ENCODE peak calls at places on chromosomes 2 and 18, in eight cellular contexts. X, A, Z, V, N, M, D and Y are unnamed samples.

GRCh38 chr18:55420977-55421611 is 166.9 kb downstream of the TCF4 start:
- DNase-seq in V (no peak), Z (no peak), A (no peak), M (no peak), X (no peak), N (no peak), D (no peak), Y (peak; percentile 52)

GRCh38 chr2:113390133-113390849 is 47.2 kb upstream of the ZNG1B start:
- DNase-seq in X (no peak), A (peak; percentile 29), D (no peak), Z (peak; percentile 18), N (peak; percentile 76), M (no peak), V (peak; percentile 73), Y (peak; percentile 88)

GRCh38 chr2:113160962-113161361 is 12.8 kb upstream of the PSD4 start:
- DNase-seq in V (no peak), D (no peak), X (no peak), A (no peak), Z (no peak), M (no peak), N (no peak), Y (no peak)

GRCh38 chr2:40450066-40450841 is 1.6 kb downstream of the SLC8A1 start:
- DNase-seq in V (peak; percentile 36), X (no peak), D (no peak), Z (no peak), M (peak; percentile 51), N (peak; percentile 63), A (no peak), Y (peak; percentile 73)

GRCh38 chr18:36769611-36770314 is 59.0 kb downstream of the TPGS2 start:
- DNase-seq in A (no peak), M (no peak), X (no peak), V (no peak), N (no peak), Z (no peak), D (peak; percentile 60), Y (no peak)

GRCh38 chr2:25334482-25334881 is 7.2 kb downstream of the DNMT3A start:
- DNase-seq in A (no peak), V (no peak), M (no peak), D (no peak), X (no peak), N (no peak), Z (no peak), Y (no peak)

GRCh38 chr18:48139427-48140347 is 209.2 kb upstream of the SMAD2 start:
- DNase-seq in V (no peak), N (no peak), X (no peak), Z (no peak), D (no peak), M (peak; percentile 96), A (no peak), Y (no peak)

GRCh38 chr18:59876310-59876626 is 23.5 kb upstream of the PMAIP1 start:
- DNase-seq in M (no peak), X (no peak), V (no peak), N (no peak), A (no peak), D (no peak), Z (no peak), Y (no peak)

GRCh38 chr2:241272298-241272721 is 43.2 kb downstream of the HDLBP start:
- DNase-seq in M (no peak), N (no peak), V (no peak), D (no peak), A (no peak), Z (no peak), X (no peak), Y (no peak)

GRCh38 chr18:54444309-54444914 is 86.7 kb downstream of the C18orf54 start:
- DNase-seq in X (peak; percentile 20), D (no peak), M (no peak), A (no peak), Z (no peak), N (peak; percentile 36), V (peak; percentile 23), Y (peak; percentile 53)

GRCh38 chr2:173432049-173432754 is 77.5 kb downstream of the CDCA7 start:
- DNase-seq in M (no peak), N (no peak), X (no peak), D (no peak), A (no peak), V (no peak), Z (no peak), Y (no peak)

GRCh38 chr2:173027181-173028128 is 48.2 kb upstream of the MAP3K20 start:
- DNase-seq in Z (peak; percentile 32), M (peak; percentile 76), D (peak; percentile 17), X (peak; percentile 84), A (peak; percentile 51), N (peak; percentile 75), V (peak; percentile 65), Y (peak; percentile 88)

GRCh38 chr2:169073972-169074751 is 4.8 kb downstream of the DHRS9 start:
- DNase-seq in A (no peak), V (peak; percentile 98), N (no peak), Z (no peak), X (no peak), M (no peak), D (no peak), Y (no peak)